ENCODE peak calls at places on chromosomes 2 and 18, in ten cellular contexts. O, K, Z, X, Y, I, U, R, Q and D are unnamed samples. For H3K4me1, the result is how much of the 10 kb centered on the place peaks cover.

GRCh38 chr2:206799083-206799482 is 33.7 kb downstream of the FASTKD2 start:
- DNase-seq in Z (no peak), I (no peak), U (no peak), O (no peak), Y (no peak), X (peak), K (peak), R (no peak), Q (no peak), D (no peak)

GRCh38 chr2:124678043-124678442 is 653.0 kb downstream of the CNTNAP5 start:
- DNase-seq in O (no peak), U (peak), Y (no peak), Q (no peak), K (no peak), I (no peak), Z (no peak), R (no peak), X (peak), D (no peak)

GRCh38 chr2:137928547-137929503 is 35.4 kb upstream of the HNMT start:
- DNase-seq in Z (no peak), I (no peak), R (no peak), X (peak), K (peak), Q (no peak), U (peak), O (no peak), Y (no peak), D (no peak)

GRCh38 chr2:140892429-140892828 is 1238.4 kb downstream of the LRP1B start:
- DNase-seq in I (no peak), K (peak), X (no peak), U (no peak), Q (no peak), O (no peak), Y (no peak), R (no peak), Z (no peak), D (no peak)

GRCh38 chr2:9178110-9178904 is 28.3 kb upstream of the ASAP2 start:
- DNase-seq in U (peak), Q (peak), O (no peak), R (no peak), X (peak), Z (no peak), K (peak), I (no peak), Y (peak), D (no peak)

GRCh38 chr2:149527998-149528775 is 59.4 kb downstream of the MMADHC start:
- DNase-seq in K (no peak), I (no peak), O (no peak), U (no peak), X (no peak), R (no peak), Z (no peak), Y (no peak), Q (no peak), D (no peak)

GRCh38 chr2:228522276-228522675 is 340.8 kb upstream of the SPHKAP start:
- DNase-seq in Y (no peak), I (no peak), Z (no peak), O (no peak), X (no peak), U (no peak), K (no peak), Q (no peak), R (no peak), D (no peak)

GRCh38 chr2:12044857-12045256 is 298.4 kb downstream of the LPIN1 start:
- DNase-seq in O (no peak), U (no peak), I (no peak), Y (no peak), K (no peak), Z (no peak), X (no peak), Q (peak), R (peak), D (no peak)

GRCh38 chr2:202529389-202529788 is 105.4 kb upstream of the FAM117B start:
- DNase-seq in Y (no peak), X (peak), I (no peak), Z (no peak), O (no peak), R (no peak), K (peak), U (no peak), Q (no peak), D (no peak)

GRCh38 chr2:35510641-35511040 is 844.9 kb upstream of the CRIM1 start:
- DNase-seq in Y (no peak), K (peak), Z (no peak), I (no peak), Q (no peak), U (no peak), O (no peak), X (peak), R (no peak), D (no peak)

GRCh38 chr2:53632714-53633113 is 134.9 kb upstream of the CHAC2 start:
- DNase-seq in K (peak), Z (no peak), Q (no peak), R (no peak), U (no peak), O (no peak), X (peak), I (no peak), Y (no peak), D (no peak)

GRCh38 chr2:121286506-121286905 is 1.5 kb upstream of the TFCP2L1 start:
- DNase-seq in Q (no peak), O (no peak), X (no peak), I (no peak), R (no peak), Z (no peak), Y (no peak), K (no peak), U (no peak), D (no peak)

GRCh38 chr18:21129586-21130216 is 18.1 kb upstream of the ROCK1 start:
- DNase-seq in R (no peak), U (no peak), O (no peak), Q (no peak), Y (no peak), I (no peak), K (no peak), Z (no peak), X (peak), D (no peak)

GRCh38 chr2:201401815-201402214 is 44.7 kb upstream of the FLACC1 start:
- DNase-seq in Q (no peak), R (no peak), K (no peak), Z (no peak), O (no peak), U (no peak), I (no peak), Y (no peak), X (no peak), D (no peak)

GRCh38 chr2:177275041-177275440 is 10.5 kb upstream of the NFE2L2 start:
- DNase-seq in R (no peak), O (no peak), I (no peak), U (no peak), Y (no peak), Z (no peak), Q (no peak), X (peak), K (peak), D (no peak)

GRCh38 chr18:48834421-48835011 is 116.2 kb downstream of the SMAD7 start:
- DNase-seq in K (peak), X (peak), Q (peak), I (peak), R (peak), O (peak), U (peak), Y (peak), Z (peak), D (peak)

GRCh38 chr18:48833701-48834394 is 116.9 kb downstream of the SMAD7 start:
- DNase-seq in O (no peak), Q (peak), X (peak), R (peak), Z (no peak), K (no peak), Y (no peak), I (peak), U (no peak), D (peak)

GRCh38 chr18:48836231-48836805 is 114.4 kb downstream of the SMAD7 start:
- DNase-seq in U (no peak), Z (no peak), O (no peak), I (no peak), R (no peak), Y (no peak), K (no peak), X (no peak), Q (no peak), D (peak)

GRCh38 chr18:48835745-48836191 is 115.0 kb downstream of the SMAD7 start:
- DNase-seq in X (no peak), K (no peak), O (no peak), Z (no peak), R (no peak), Q (no peak), Y (no peak), I (no peak), U (no peak), D (peak)

GRCh38 chr18:48835119-48835518 is 115.6 kb downstream of the SMAD7 start:
- DNase-seq in R (no peak), X (no peak), I (no peak), O (no peak), Z (no peak), Y (no peak), K (no peak), U (no peak), Q (no peak), D (no peak)
- H3K4me1 ChIP-seq in R (half or more), X (half or more), I (under half), O (half or more), Z (half or more), Y (under half), K (half or more), U (under half), Q (half or more), D (under half)

GRCh38 chr2:173271135-173271534 is 83.5 kb upstream of the CDCA7 start:
- DNase-seq in U (no peak), I (no peak), K (no peak), R (no peak), X (no peak), O (no peak), Q (no peak), Y (no peak), Z (no peak), D (no peak)

GRCh38 chr2:173271825-173272224 is 82.8 kb upstream of the CDCA7 start:
- DNase-seq in R (no peak), K (peak), O (no peak), Z (no peak), Y (no peak), U (peak), X (no peak), Q (no peak), I (no peak), D (no peak)

DNA sequence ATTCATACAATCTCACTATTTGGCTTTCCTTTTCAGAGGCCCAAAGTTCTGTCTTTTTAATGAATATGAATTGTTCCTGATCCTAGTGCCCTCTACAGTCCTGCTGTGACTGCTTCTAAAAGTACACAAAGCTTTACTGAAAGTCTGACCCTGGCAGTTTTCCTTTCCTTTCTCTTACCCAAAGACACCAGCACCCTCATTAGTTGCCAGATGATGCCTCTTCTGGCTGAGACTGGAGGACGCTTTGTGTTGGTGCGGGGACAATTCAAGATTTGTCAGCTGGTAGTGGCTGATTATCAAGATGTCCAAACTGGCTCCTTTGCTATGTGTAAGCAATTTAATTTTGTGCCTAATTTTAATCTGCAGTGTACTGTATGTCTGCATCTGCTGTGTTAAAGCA is 81.8 kb upstream of the CDCA7 start:
- DNase-seq in R (no peak), I (no peak), U (no peak), O (no peak), X (no peak), Y (no peak), Q (no peak), K (no peak), Z (no peak), D (no peak)
- H3K4me1 ChIP-seq in R (under half), I (under half), U (under half), O (under half), X (under half), Y (under half), Q (under half), K (under half), Z (under half), D (under half)

GRCh38 chr2:119253114-119253702 is 29.6 kb downstream of the STEAP3 start:
- DNase-seq in I (no peak), X (peak), O (no peak), Y (no peak), K (peak), Q (no peak), Z (no peak), U (no peak), R (no peak), D (no peak)

GRCh38 chr2:119249855-119250775 is 26.5 kb downstream of the STEAP3 start:
- DNase-seq in U (no peak), Y (peak), R (no peak), Q (no peak), K (no peak), I (no peak), X (no peak), O (no peak), Z (no peak), D (no peak)

GRCh38 chr2:119252186-119253113 is 28.8 kb downstream of the STEAP3 start:
- DNase-seq in R (no peak), I (no peak), Y (no peak), Z (no peak), O (peak), Q (no peak), X (peak), K (peak), U (peak), D (no peak)

GRCh38 chr2:119250891-119251290 is 27.3 kb downstream of the STEAP3 start:
- DNase-seq in K (no peak), Y (peak), R (no peak), I (no peak), O (no peak), U (no peak), Z (no peak), X (no peak), Q (no peak), D (no peak)

GRCh38 chr2:119251652-119252051 is 28.0 kb downstream of the STEAP3 start:
- DNase-seq in K (no peak), R (no peak), Y (no peak), I (no peak), U (no peak), X (no peak), Z (no peak), O (no peak), Q (no peak), D (no peak)
- H3K4me1 ChIP-seq in K (half or more), R (under half), Y (under half), I (under half), U (under half), X (half or more), Z (under half), O (under half), Q (under half), D (under half)

GRCh38 chr2:37798315-37799005 is 126.6 kb upstream of the RMDN2 start:
- DNase-seq in Q (peak), K (no peak), Z (no peak), O (no peak), X (peak), I (no peak), Y (no peak), U (no peak), R (no peak), D (no peak)

GRCh38 chr2:37802899-37803379 is 122.1 kb upstream of the RMDN2 start:
- DNase-seq in I (no peak), O (no peak), Y (no peak), X (peak), Z (no peak), U (no peak), R (no peak), Q (no peak), K (peak), D (no peak)

GRCh38 chr2:37802106-37802791 is 122.8 kb upstream of the RMDN2 start:
- DNase-seq in Y (no peak), X (peak), R (no peak), U (no peak), Z (no peak), Q (no peak), K (peak), I (no peak), O (no peak), D (no peak)

GRCh38 chr2:37797081-37797480 is 125.6 kb upstream of the CDC42EP3 start:
- DNase-seq in K (peak), Q (no peak), Y (no peak), U (no peak), X (peak), I (no peak), R (no peak), Z (no peak), O (no peak), D (no peak)

GRCh38 chr2:37800176-37800835 is 124.8 kb upstream of the RMDN2 start:
- DNase-seq in K (no peak), Y (no peak), U (no peak), O (no peak), Z (no peak), I (no peak), Q (no peak), R (no peak), X (peak), D (no peak)
- H3K4me1 ChIP-seq in K (under half), Y (under half), U (under half), O (under half), Z (under half), I (under half), Q (under half), R (under half), X (under half), D (under half)

GRCh38 chr2:60675309-60675708 is 80.8 kb upstream of the PAPOLG start:
- DNase-seq in R (no peak), I (no peak), K (no peak), Z (no peak), Q (no peak), Y (no peak), X (no peak), U (peak), O (no peak), D (no peak)

GRCh38 chr2:60676950-60677349 is 79.1 kb upstream of the PAPOLG start:
- DNase-seq in Z (no peak), I (no peak), Q (no peak), U (no peak), X (no peak), O (no peak), Y (no peak), K (no peak), R (no peak), D (no peak)

GRCh38 chr2:60677376-60677775 is 78.7 kb upstream of the PAPOLG start:
- DNase-seq in I (no peak), Z (no peak), U (no peak), R (no peak), K (no peak), Y (peak), O (no peak), Q (no peak), X (no peak), D (no peak)

GRCh38 chr2:60674524-60675165 is 81.4 kb upstream of the PAPOLG start:
- DNase-seq in O (peak), Y (peak), X (peak), U (peak), K (peak), R (peak), Z (peak), Q (peak), I (peak), D (peak)

GRCh38 chr2:60671971-60672370 is 84.1 kb upstream of the PAPOLG start:
- DNase-seq in R (no peak), O (no peak), I (no peak), U (no peak), Z (no peak), X (no peak), Y (no peak), Q (no peak), K (no peak), D (no peak)
- H3K4me1 ChIP-seq in R (under half), O (under half), I (under half), U (under half), Z (under half), X (under half), Y (under half), Q (under half), K (under half), D (under half)

GRCh38 chr2:241864168-241864896 is 5.2 kb upstream of the RTP5 start:
- DNase-seq in R (no peak), I (no peak), U (no peak), O (no peak), Q (no peak), K (no peak), X (no peak), Y (no peak), Z (no peak), D (no peak)
- H3K4me1 ChIP-seq in R (half or more), I (half or more), U (under half), O (under half), Q (under half), K (under half), X (under half), Y (under half), Z (under half), D (under half)

GRCh38 chr2:41932241-41933034 is 115.4 kb upstream of the PKDCC start:
- DNase-seq in X (peak), R (no peak), I (no peak), K (no peak), Q (no peak), Y (peak), O (no peak), U (no peak), Z (peak), D (peak)
- H3K4me1 ChIP-seq in X (half or more), R (under half), I (under half), K (under half), Q (under half), Y (under half), O (under half), U (under half), Z (half or more), D (under half)

DNA sequence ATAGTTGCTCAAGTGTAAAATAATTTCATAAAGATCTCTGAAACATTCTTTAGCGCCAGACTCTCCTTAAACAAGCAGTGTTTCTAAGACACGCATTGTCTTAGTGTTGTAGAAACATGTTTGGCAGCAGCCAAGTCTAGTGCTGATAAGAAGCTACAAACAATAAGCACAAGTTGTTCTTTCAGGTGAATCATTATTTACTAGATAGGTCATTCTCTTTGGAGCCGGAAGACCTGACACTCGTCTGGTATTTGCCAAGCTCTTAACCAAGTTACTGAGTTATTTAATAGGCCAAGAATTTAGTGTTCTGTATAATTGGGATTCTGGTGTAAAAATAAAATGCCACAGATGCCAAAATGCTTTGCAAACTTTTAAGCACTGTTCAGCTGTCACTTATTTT is 852.1 kb downstream of the CPS1 start:
- DNase-seq in O (peak), X (peak), U (peak), R (no peak), Y (no peak), I (no peak), Z (no peak), Q (no peak), K (peak), D (no peak)
- H3K4me1 ChIP-seq in O (under half), X (under half), U (under half), R (under half), Y (under half), I (under half), Z (under half), Q (under half), K (under half), D (under half)

DNA sequence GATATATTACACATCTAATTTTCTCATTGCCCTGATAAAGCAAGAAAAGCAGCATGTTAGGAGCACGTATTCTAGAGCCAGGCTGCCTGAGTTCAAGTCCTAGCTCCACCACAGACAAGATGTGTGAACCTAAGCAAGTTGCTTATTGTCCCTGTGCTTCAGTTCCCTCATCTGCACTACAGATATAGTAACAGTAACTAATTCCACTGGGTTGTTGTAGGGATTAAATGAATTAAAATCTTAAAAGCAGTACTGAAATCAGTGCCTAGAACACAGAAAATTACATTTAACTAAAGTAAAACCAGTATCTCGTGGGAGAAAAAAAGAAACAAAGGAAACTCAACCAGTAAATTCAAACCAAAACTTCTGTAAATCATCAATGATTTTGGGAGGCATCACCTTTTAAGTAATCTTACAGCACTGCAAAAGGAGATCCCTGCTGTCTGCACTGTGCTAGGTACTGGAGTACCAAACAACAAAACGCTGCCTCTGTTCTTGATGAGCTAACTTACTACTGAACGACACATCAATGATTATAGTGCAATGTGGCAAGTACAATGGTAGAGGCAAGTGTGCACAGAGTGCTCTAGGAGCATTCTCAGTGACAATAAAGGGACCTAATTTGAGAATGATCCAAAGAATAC is 7.9 kb downstream of the MAP3K2 start:
- DNase-seq in X (no peak), I (no peak), Y (no peak), Z (no peak), R (no peak), Q (no peak), K (no peak), O (no peak), U (no peak), D (no peak)
- H3K4me1 ChIP-seq in X (under half), I (under half), Y (under half), Z (half or more), R (under half), Q (under half), K (under half), O (under half), U (under half), D (under half)